ENCODE peak calls at places on chromosomes 11 and 22, in six cellular contexts. Q, V, P, R, S and L are unnamed samples. For H3K27me3 and H3K36me3, the result is how much of the 10 kb centered on the place peaks cover.

GRCh38 chr11:57903441-57904123 is 120.1 kb upstream of the OR9Q1 start:
- DNase-seq in P (no peak), Q (peak), R (no peak), V (peak), S (no peak), L (peak)

GRCh38 chr22:37486224-37486845 is at the start of gene MFNG:
- DNase-seq in R (peak), S (peak), P (peak), Q (no peak), V (peak), L (peak)

GRCh38 chr11:12505183-12505582 is 127.8 kb downstream of the PARVA start:
- DNase-seq in V (no peak), Q (no peak), R (no peak), P (no peak), S (no peak), L (no peak)

GRCh38 chr11:126948563-126948962 is 52.0 kb downstream of the KIRREL3 start:
- DNase-seq in Q (no peak), P (no peak), R (no peak), S (no peak), V (no peak), L (no peak)

GRCh38 chr11:134516529-134516928 is 104.5 kb upstream of the B3GAT1 start:
- DNase-seq in S (no peak), R (no peak), V (no peak), P (no peak), Q (no peak), L (no peak)

GRCh38 chr11:5938603-5938965 is 3.5 kb upstream of the OR56A3 start:
- DNase-seq in S (no peak), Q (no peak), P (no peak), V (no peak), R (no peak), L (no peak)

GRCh38 chr22:24482586-24482985 is 12.5 kb upstream of the UPB1 start:
- DNase-seq in S (no peak), R (no peak), Q (no peak), P (no peak), V (no peak), L (no peak)

GRCh38 chr11:35893796-35894475 is 49.9 kb upstream of the LDLRAD3 start:
- DNase-seq in V (no peak), R (no peak), P (peak), Q (no peak), S (no peak), L (peak)

GRCh38 chr11:10329356-10329755 is 24.5 kb downstream of the ADM start:
- DNase-seq in S (no peak), P (no peak), V (no peak), R (no peak), Q (no peak), L (no peak)

GRCh38 chr11:125165111-125165663 is 636 bp downstream of the PKNOX2 start:
- DNase-seq in R (peak), V (peak), P (no peak), Q (no peak), S (no peak), L (peak)

GRCh38 chr11:78801161-78801884 is 226.7 kb upstream of the NARS2 start:
- DNase-seq in Q (no peak), V (no peak), S (no peak), P (peak), R (no peak), L (peak)

GRCh38 chr11:120774591-120775386 is 249.1 kb upstream of the TBCEL start:
- DNase-seq in P (no peak), V (no peak), Q (no peak), R (no peak), S (no peak), L (no peak)

GRCh38 chr11:13205446-13205845 is 72.1 kb upstream of the BMAL1 start:
- DNase-seq in P (no peak), V (no peak), S (no peak), Q (no peak), R (no peak), L (no peak)

GRCh38 chr11:134893810-134894685 is 482.0 kb upstream of the B3GAT1 start:
- DNase-seq in S (no peak), Q (no peak), R (no peak), V (no peak), P (no peak), L (no peak)

GRCh38 chr11:123065634-123066033 is 3.7 kb upstream of the HSPA8 start:
- DNase-seq in V (no peak), Q (no peak), R (no peak), S (no peak), P (no peak), L (no peak)

GRCh38 chr11:126544311-126545056 is 189.0 kb downstream of the ST3GAL4 start:
- DNase-seq in V (no peak), P (no peak), Q (no peak), R (peak), S (no peak), L (no peak)

GRCh38 chr11:2305140-2305861 is 3.5 kb downstream of the TSPAN32 start:
- DNase-seq in P (peak), Q (no peak), S (peak), V (peak), R (peak), L (peak)

GRCh38 chr11:70769106-70769505 is 370.8 kb downstream of the CTTN start:
- DNase-seq in P (no peak), Q (no peak), R (no peak), S (no peak), V (no peak), L (no peak)

GRCh38 chr11:76560219-76560618 is 110.3 kb downstream of the LRRC32 start:
- DNase-seq in R (no peak), P (no peak), Q (peak), V (no peak), S (no peak), L (no peak)

GRCh38 chr11:76792505-76793264 is 9.5 kb downstream of the TSKU start:
- DNase-seq in Q (no peak), V (peak), R (no peak), P (no peak), S (no peak), L (no peak)

GRCh38 chr22:20210473-20211059 is 57.6 kb downstream of the RTN4R start:
- DNase-seq in Q (no peak), V (no peak), R (no peak), P (no peak), S (no peak), L (no peak)

GRCh38 chr11:118662401-118663271 is 16.8 kb downstream of the TREH start:
- DNase-seq in R (no peak), S (no peak), V (no peak), Q (no peak), P (no peak), L (no peak)

GRCh38 chr22:19895160-19895849 is 40.6 kb upstream of the GNB1L start:
- DNase-seq in P (no peak), V (no peak), R (no peak), Q (no peak), S (no peak), L (no peak)

GRCh38 chr11:78830277-78830676 is 255.6 kb upstream of the NARS2 start:
- DNase-seq in P (no peak), R (no peak), V (no peak), Q (no peak), S (no peak), L (no peak)

DNA sequence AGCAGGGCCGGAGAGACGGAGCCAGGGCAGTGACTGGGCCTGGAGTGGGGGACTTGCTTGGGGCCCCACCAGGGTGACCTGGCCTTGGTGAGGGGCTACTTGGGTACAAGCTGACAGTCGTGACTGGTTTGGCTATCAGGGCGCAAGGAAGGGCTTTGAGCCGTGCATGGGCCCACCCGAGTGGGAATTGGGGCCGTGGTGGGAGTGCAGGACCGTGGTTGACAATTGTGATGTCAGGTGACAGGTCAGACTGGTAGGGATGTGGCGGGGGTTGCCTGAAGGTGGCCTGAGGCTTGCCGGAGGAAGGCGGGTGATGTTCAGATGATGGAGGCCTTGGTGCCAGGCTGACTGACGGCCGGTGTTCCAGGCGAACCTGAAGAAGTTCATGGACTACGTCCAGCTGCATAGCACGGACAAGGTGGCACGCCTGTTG is 5.6 kb downstream of the SHANK3 start:
- DNase-seq in V (no peak), S (no peak), Q (no peak), R (no peak), P (no peak), L (no peak)
- H3K27me3 ChIP-seq in V (under half), S (under half), Q (under half), R (under half), P (under half), L (under half)

DNA sequence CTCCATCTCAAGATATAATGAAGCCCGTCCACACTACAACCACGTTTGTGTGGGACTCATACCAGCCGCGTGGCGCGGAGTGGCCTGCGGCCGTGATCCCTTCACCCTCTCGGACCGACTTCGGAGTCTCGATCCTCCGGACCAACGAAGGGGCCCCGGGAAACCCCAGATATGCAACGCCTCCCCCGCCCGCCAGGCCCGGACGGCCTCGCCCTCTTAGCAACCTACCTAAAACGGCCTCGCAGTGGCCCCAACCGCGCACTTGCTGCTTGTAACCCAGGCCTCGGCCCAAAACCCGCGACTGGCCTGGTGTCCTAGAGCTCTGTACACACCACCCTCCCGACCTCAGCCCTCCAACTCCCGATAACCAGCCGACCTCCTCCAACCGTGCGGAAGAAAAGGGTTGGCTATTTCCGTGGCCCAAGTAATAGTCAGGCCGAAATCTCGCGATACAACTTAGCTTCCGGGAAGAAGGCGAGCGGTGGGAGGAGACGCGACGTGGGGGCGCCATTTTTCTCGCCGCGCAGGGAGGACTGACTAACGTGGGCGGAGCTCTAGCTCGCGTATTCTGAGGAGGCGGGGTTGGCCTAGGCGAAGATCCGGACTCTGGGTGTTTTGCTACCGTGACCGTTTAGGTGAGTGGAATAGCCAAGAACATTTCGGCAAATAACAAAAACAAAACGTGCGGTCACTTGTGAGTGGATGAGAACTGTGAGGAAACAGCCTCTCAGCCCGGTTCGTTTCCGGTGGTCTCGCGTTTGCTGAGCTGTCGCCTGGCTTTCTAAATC is at the start of the genes C11orf54 and TAF1D:
- DNase-seq in V (peak), R (peak), P (peak), S (peak), Q (peak), L (peak)
- H3K36me3 ChIP-seq in V (under half), R (under half), P (under half), S (under half), Q (under half), L (under half)

DNA sequence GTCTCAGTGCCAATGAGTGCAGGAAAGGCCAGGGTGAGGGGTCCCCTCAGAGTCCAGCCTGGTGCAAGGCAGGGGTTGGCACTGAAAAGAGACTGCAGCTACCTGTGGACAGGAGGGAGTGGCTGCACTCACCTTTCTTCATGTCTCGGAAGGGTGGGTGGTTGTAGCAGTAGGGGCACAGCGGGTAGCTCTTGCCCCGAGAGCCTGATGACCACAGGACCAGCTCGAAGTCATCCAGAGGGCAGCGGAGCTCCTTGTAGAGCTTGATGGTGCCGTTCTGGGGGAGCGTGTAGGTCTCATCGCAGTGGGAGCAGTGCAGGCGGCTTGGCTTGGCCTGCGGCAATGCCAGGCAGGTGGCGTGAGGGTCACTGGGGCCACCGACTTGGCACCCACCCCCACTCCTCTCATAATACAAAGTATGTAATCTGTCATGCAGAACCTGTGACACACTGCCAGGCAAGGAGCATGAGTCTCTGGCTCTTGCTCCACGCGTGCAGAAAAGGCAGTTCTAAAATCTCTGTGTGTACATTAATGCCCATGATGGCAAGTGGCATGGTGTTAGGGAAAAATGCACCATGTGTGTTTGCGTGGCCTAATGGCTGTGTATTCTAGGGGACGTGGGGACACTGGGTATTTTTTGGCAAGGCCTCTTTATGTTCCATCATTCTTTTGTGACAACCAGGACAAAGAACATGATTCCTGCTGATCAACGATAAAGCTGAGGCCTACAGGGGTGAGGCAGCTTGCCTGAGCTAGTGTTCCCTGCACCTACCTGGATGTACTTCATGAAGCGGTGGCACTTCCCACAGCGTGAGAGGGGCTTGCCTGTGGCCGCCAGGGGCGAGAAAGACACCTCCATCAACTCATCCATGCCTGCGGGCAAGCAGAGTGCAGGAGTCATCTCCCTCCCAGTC is 6.0 kb upstream of the PPM1F start:
- DNase-seq in Q (no peak), P (no peak), S (no peak), V (no peak), R (no peak), L (peak)
- TF ChIP-seq POLR2A in Q (no peak), P (no peak), S (no peak), V (no peak), R (no peak), L (no peak)

GRCh38 chr22:22109693-22110466 is 127.3 kb upstream of the TOP3B start:
- DNase-seq in P (no peak), S (no peak), Q (no peak), R (no peak), V (no peak), L (no peak)
- H3K27me3 ChIP-seq in P (under half), S (under half), Q (under half), R (under half), V (under half), L (under half)

GRCh38 chr22:38623357-38623756 is 32.8 kb downstream of the FAM227A start:
- DNase-seq in Q (no peak), V (no peak), S (no peak), R (no peak), P (no peak), L (no peak)
- H3K36me3 ChIP-seq in Q (under half), V (under half), S (under half), R (under half), P (under half), L (under half)

GRCh38 chr22:46068908-46069481 is 81.3 kb upstream of the PPARA start:
- DNase-seq in Q (no peak), R (no peak), S (no peak), P (no peak), V (no peak), L (no peak)
- TF ChIP-seq POLR2A in Q (no peak), R (no peak), S (no peak), P (no peak), V (no peak), L (no peak)

DNA sequence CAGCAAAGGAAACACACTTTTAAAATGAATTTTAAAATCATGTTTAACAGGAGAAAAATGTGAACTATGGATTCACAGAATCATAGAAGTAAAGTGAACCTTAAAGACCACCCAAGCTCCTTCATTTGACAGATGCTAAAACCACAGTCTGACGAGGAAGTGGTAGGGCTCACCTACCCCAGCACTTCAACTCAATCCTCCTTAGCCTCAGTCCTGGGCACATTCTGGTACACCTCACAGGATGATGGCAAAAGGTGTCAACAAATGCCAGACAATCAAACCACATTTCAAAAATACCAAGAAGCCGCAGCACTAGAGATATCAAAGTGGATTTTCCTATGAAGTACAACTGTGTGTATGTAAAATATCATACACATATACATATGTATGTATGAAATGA is 43.1 kb downstream of the PITPNB start:
- DNase-seq in Q (no peak), S (no peak), P (no peak), V (no peak), R (no peak), L (no peak)
- H3K27me3 ChIP-seq in Q (under half), S (under half), P (under half), V (under half), R (under half), L (under half)

DNA sequence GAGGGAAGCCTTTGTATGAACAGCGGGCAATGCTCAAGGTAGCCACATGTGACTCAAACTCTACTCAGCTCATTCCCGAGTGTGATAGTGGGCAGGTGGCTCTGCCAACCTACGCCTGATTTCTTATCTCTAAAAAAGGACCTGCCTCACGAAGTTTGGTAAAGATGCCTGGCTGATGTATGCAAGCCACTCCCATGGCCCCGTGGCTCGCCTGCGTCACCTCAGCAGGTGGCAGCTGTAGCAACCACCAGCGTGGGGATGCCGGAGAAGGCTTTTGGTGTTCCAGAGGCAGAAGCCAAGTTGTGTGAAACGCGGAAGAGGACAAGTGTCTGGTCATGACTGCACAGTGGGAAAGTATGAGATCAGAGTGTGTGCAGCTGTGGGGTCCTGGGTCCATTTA is 5.4 kb downstream of the FADS2 start:
- DNase-seq in P (no peak), Q (no peak), S (no peak), R (no peak), V (no peak), L (no peak)
- H3K36me3 ChIP-seq in P (under half), Q (under half), S (under half), R (under half), V (under half), L (under half)